ENCODE peak calls at places on chromosome 6, in six cellular contexts. E is psoas muscle, R is left lung, N is fibroblast of lung, X is foreskin keratinocyte, F is RWPE1. B is an unnamed sample.

GRCh38 chr6:147676896-147677295 is 168.4 kb downstream of the SAMD5 start:
- DNase-seq in E (no peak), R (no peak), N (no peak), X (no peak), F (no peak), B (no peak)

GRCh38 chr6:29414588-29414987 is at the start of gene OR12D1:
- DNase-seq in E (no peak), R (no peak), N (no peak), X (peak), F (peak), B (no peak)

GRCh38 chr6:160043784-160044183 is 74.9 kb downstream of the IGF2R start:
- DNase-seq in E (no peak), R (no peak), N (no peak), X (no peak), F (no peak), B (no peak)

GRCh38 chr6:57182017-57182432 is 9.9 kb downstream of the BAG2 start:
- DNase-seq in E (no peak), R (no peak), N (peak), X (no peak), F (no peak), B (no peak)

GRCh38 chr6:75449625-75450206 is 43.9 kb downstream of the FILIP1 start:
- DNase-seq in E (no peak), R (peak), N (peak), X (no peak), F (peak), B (no peak)

GRCh38 chr6:159693894-159694545 is 979 bp upstream of the SOD2 start:
- DNase-seq in E (no peak), R (peak), N (no peak), X (peak), F (peak), B (no peak)

GRCh38 chr6:6740595-6740994 is 152.1 kb downstream of the LY86 start:
- DNase-seq in E (no peak), R (no peak), N (no peak), X (no peak), F (no peak), B (no peak)

GRCh38 chr6:75149696-75150095 is 56.2 kb downstream of the COL12A1 start:
- DNase-seq in E (no peak), R (no peak), N (no peak), X (no peak), F (no peak), B (no peak)

GRCh38 chr6:24798740-24799540 is at the start of gene ARMH2:
- DNase-seq in E (no peak), R (no peak), N (no peak), X (no peak), F (no peak), B (no peak)

GRCh38 chr6:2179950-2180349 is 65.5 kb downstream of the GMDS start:
- DNase-seq in E (no peak), R (no peak), N (peak), X (no peak), F (no peak), B (no peak)

GRCh38 chr6:90610291-90610670 is 23.4 kb upstream of the MAP3K7 start:
- DNase-seq in E (no peak), R (no peak), N (peak), X (no peak), F (no peak), B (peak)

GRCh38 chr6:5517781-5518180 is 256.5 kb downstream of the FARS2 start:
- DNase-seq in E (no peak), R (no peak), N (no peak), X (no peak), F (no peak), B (no peak)

GRCh38 chr6:118198746-118199145 is 291.7 kb downstream of the SLC35F1 start:
- DNase-seq in E (no peak), R (no peak), N (peak), X (peak), F (peak), B (peak)

GRCh38 chr6:40928302-40928701 is 110.7 kb downstream of the UNC5CL start:
- DNase-seq in E (no peak), R (no peak), N (no peak), X (no peak), F (no peak), B (no peak)

GRCh38 chr6:123777554-123777953 is 26.1 kb upstream of the NKAIN2 start:
- DNase-seq in E (no peak), R (no peak), N (peak), X (no peak), F (peak), B (no peak)

GRCh38 chr6:165244524-165245247 is 64.7 kb downstream of the C6orf118 start:
- DNase-seq in E (no peak), R (no peak), N (no peak), X (no peak), F (no peak), B (no peak)

GRCh38 chr6:26375270-26375669 is 7.6 kb upstream of the BTN2A2 start:
- DNase-seq in E (no peak), R (no peak), N (no peak), X (no peak), F (no peak), B (no peak)

GRCh38 chr6:7813193-7813592 is 87.3 kb downstream of the BMP6 start:
- DNase-seq in E (no peak), R (no peak), N (no peak), X (no peak), F (no peak), B (no peak)

GRCh38 chr6:166507809-166508373 is 78.6 kb downstream of the RAMACL start:
- DNase-seq in E (no peak), R (no peak), N (no peak), X (no peak), F (no peak), B (no peak)

GRCh38 chr6:11535801-11536230 is 1.7 kb upstream of the TMEM170B start:
- DNase-seq in E (no peak), R (no peak), N (peak), X (peak), F (peak), B (peak)

GRCh38 chr6:11538049-11538798 is 675 bp downstream of the TMEM170B start:
- DNase-seq in E (peak), R (peak), N (peak), X (no peak), F (no peak), B (no peak)

GRCh38 chr6:11536795-11537194 is 754 bp upstream of the TMEM170B start:
- DNase-seq in E (no peak), R (no peak), N (peak), X (no peak), F (no peak), B (no peak)

GRCh38 chr6:11538799-11539468 is 1.4 kb downstream of the TMEM170B start:
- DNase-seq in E (no peak), R (no peak), N (no peak), X (no peak), F (no peak), B (no peak)

DNA sequence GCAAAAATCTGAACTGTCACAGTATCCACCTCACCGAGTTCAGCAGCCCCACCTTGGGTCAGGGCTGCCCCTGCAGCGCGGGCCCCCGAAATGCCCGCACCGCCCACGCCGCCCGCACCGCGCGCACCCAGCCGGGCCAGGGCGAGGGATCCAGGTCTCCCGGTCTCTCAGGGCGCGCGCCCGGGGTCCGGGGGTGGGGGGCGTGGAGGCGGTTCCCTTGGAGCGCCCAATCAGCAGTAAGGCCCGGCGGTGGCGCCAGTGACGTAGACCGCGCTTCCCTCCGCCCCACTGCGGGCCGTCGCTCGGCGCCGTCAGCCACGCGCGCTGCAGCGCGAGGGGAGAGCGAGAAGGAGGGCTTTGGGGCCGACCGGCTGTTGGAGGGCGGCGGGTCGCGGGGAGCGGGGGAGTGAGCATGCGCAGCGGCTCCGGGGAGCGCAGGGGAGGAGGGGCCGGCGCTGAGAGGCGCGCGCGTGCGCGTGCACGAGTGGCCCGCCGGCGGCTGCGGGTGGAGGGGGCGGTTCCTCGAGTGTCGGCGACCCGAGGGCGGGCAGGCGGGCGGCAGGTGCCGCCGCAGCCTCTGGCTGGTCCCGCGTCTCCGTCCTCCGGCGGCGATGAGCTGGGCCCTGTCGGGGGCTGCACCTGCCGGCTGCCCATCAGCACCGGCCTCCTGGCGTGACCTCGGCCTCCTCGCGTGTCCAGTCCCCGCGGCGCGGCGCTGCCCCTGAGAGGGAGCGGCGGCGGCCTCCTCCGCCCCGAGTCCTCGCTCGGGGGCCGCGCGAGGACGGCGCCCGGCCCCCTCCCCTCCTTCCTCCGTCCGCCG is at the start of gene TMEM170B:
- DNase-seq in E (peak), R (peak), N (peak), X (no peak), F (peak), B (peak)
- TF ChIP-seq CTCF in E (no peak), R (no peak), N (no peak), X (no peak), F (no peak), B (no peak)

GRCh38 chr6:3731700-3732099 is 19.8 kb downstream of the PXDC1 start:
- DNase-seq in E (no peak), R (no peak), N (no peak), X (no peak), F (no peak), B (no peak)

GRCh38 chr6:3735029-3735605 is 16.4 kb downstream of the PXDC1 start:
- DNase-seq in E (no peak), R (no peak), N (no peak), X (no peak), F (no peak), B (no peak)

GRCh38 chr6:3734023-3734422 is 17.5 kb downstream of the PXDC1 start:
- DNase-seq in E (no peak), R (no peak), N (no peak), X (no peak), F (no peak), B (no peak)

GRCh38 chr6:3733321-3733925 is 18.1 kb downstream of the PXDC1 start:
- DNase-seq in E (no peak), R (no peak), N (no peak), X (no peak), F (no peak), B (no peak)

DNA sequence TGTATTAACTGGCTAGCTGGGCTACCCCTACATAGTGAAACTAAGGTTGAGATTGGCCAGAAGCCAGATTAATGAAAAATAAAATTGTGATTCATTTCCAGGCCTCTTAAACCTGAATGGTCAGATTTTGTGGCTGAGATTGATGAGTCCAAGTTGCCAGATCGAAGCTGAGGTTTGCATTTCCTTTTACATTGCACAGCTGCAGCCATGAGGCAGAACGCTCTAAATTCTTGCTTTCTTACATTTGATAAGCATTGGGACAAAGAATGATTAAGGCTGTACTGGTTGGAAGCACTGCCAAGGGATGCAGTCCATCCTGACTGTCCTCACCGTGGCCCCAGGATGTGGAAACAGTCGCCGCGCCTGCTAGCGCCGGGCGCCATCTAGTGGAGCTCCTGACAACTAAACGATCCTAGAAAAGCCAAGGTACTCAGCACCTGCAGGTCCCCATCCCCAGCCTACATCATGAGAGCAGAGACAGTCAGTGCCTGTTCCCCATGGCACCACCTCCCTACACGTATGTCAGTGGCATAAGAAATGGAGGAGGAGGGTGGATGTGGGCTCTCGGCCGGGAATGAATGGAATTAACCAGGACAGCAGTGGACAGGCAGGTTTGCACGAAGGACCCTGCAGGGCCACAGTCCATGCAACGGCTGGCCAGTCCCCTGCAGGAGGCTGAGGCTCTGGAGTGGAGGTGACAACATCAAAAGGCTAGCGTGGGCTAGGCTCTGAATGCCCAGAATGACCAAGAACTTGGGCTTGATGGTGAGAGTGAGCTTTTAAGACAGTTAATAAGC is 19.0 kb downstream of the PXDC1 start:
- DNase-seq in E (peak), R (peak), N (peak), X (peak), F (peak), B (peak)
- H3K27ac ChIP-seq in E (no peak), R (no peak), N (no peak), X (no peak), F (peak), B (peak)

DNA sequence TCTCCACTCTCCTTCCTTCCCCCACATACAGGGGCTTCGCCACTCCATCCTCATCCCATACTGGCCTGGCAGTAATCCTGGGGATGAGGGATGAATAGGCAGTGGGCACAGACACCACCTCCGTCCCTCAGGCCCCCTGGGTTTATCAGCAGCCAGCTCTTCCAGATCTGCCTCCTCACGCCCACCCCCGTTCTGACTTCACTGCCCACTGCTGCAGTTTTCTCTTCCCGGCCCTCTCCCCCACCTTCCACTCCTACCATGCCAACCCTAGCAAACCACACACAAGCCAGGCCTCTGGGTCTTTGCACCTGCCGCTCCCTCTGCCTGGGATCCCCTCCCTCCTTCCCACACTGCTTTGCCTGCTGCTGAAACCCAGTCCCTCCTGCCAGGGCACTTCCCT is 22.3 kb downstream of the PNPLA1 start:
- DNase-seq in E (no peak), R (no peak), N (no peak), X (no peak), F (no peak), B (no peak)
- TF ChIP-seq CTCF in E (no peak), R (no peak), N (no peak), X (no peak), F (no peak), B (no peak)

DNA sequence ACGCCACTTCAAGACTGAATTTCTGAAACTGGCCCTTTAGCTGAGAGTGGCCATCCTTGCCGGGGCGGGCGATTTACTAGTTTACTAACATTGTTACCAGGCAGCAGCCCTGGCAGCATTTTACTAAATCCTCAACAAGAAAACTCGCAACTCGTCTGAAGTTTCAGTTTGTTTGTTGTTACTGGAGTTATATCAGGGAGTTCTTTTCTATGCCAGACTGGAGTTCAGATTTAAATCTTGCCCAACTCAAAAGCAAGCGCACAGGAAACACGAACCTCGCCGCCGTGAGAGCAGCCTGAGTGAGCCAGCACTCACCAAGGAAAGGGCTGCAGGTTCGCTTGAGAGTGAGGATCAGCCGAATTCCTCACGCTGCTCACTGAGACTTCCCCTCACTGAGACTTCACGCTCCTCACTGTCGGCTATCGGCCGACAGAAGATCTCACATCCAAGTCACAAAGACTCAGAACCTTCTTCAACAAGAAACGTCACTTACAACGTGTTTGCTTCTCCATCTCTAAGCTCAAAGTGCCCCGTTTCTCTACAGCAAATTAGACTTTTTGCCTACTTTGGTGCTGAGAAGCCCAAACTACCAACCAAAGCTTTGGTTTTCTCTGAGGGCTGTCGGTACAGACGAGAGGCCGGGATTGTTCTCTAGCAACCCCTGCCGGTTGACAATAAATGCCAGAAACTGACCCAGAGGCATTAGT is 78.9 kb downstream of the OLIG3 start:
- DNase-seq in E (peak), R (peak), N (peak), X (peak), F (peak), B (peak)
- H3K27ac ChIP-seq in E (no peak), R (peak), N (peak), X (no peak), F (no peak), B (no peak)

GRCh38 chr6:170165085-170165484 is 125.8 kb downstream of the DLL1 start:
- DNase-seq in E (peak), R (no peak), N (no peak), X (no peak), F (no peak), B (no peak)
- TF ChIP-seq CTCF in E (no peak), R (no peak), N (no peak), X (no peak), F (no peak), B (no peak)

DNA sequence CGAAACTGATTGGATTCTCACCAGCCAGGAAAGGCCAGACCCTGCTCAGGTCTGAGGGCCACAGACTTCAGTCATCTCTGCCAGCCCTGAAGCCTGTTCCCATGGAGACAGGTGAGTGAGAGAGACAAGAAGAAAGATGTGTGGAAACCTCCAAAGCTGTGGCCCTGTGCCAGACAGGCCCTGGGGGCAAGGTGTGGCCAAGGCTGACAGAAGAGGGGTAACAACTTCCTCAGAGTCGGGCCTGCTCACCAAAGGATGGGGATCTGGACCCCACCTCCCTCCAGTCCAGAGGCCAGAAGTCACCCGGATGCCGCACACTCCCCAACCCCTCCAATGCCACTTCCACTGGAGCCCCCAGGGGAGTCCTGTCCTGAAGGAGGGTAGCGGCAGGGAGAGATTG is 73.6 kb downstream of the MDGA1 start:
- DNase-seq in E (no peak), R (no peak), N (no peak), X (peak), F (peak), B (no peak)
- H3K27ac ChIP-seq in E (no peak), R (no peak), N (no peak), X (no peak), F (peak), B (no peak)

GRCh38 chr6:28399370-28400121 is at the start of gene ZSCAN12:
- DNase-seq in E (peak), R (peak), N (peak), X (peak), F (peak), B (peak)
- TF ChIP-seq CTCF in E (peak), R (no peak), N (peak), X (peak), F (peak), B (peak)

GRCh38 chr6:126657556-126658129 is 317.7 kb downstream of the CENPW start:
- DNase-seq in E (no peak), R (no peak), N (peak), X (no peak), F (peak), B (peak)

GRCh38 chr6:126660376-126660775 is 320.5 kb downstream of the CENPW start:
- DNase-seq in E (no peak), R (no peak), N (no peak), X (no peak), F (no peak), B (no peak)

GRCh38 chr6:126664271-126664670 is 324.4 kb downstream of the CENPW start:
- DNase-seq in E (no peak), R (no peak), N (no peak), X (no peak), F (no peak), B (no peak)

GRCh38 chr6:126662966-126663365 is 323.1 kb downstream of the CENPW start:
- DNase-seq in E (no peak), R (no peak), N (no peak), X (no peak), F (no peak), B (no peak)

GRCh38 chr6:126661646-126662045 is 321.7 kb downstream of the CENPW start:
- DNase-seq in E (no peak), R (no peak), N (peak), X (peak), F (no peak), B (peak)
- H3K27ac ChIP-seq in E (no peak), R (no peak), N (peak), X (no peak), F (no peak), B (peak)